ENCODE peak calls at places on chromosomes 2 and 18, in eight cellular contexts. One of them, this sample, is unnamed.
A peak's percentile ranks its signal among the peaks of the same experiment; 100 is the strongest.

GRCh38 chr18:74840492-74841167 is 243.0 kb downstream of the ZNF407 start:
- DNase-seq in stimulated activated CD4-positive, alpha-beta T cell treated with anti-CD3 and anti-CD28 coated beads, Interleukin-12 subunit alpha, Interleukin-12 subunit beta, amount 100 ng/mL, for 4 hours: no peak
- DNase-seq in CD8-positive, alpha-beta T cell: no peak
- DNase-seq in progenitor cell of endocrine pancreas: no peak
- DNase-seq in mesendoderm: peak; percentile 18
- DNase-seq in fibroblast of lung: peak; percentile 53
- DNase-seq in NCI-H1417: no peak
- DNase-seq in NCI-H2107: no peak
- DNase-seq in this sample: no peak

GRCh38 chr2:8488001-8488738 is 193.7 kb upstream of the ID2 start:
- DNase-seq in CD8-positive, alpha-beta T cell: peak; percentile 80
- DNase-seq in fibroblast of lung: no peak
- DNase-seq in NCI-H1417: no peak
- DNase-seq in stimulated activated CD4-positive, alpha-beta T cell treated with anti-CD3 and anti-CD28 coated beads, Interleukin-12 subunit alpha, Interleukin-12 subunit beta, amount 100 ng/mL, for 4 hours: peak; percentile 36
- DNase-seq in progenitor cell of endocrine pancreas: no peak
- DNase-seq in NCI-H2107: no peak
- DNase-seq in mesendoderm: no peak
- DNase-seq in this sample: no peak

GRCh38 chr2:20040489-20041172 is 10.8 kb downstream of the LAPTM4A start:
- DNase-seq in CD8-positive, alpha-beta T cell: no peak
- DNase-seq in progenitor cell of endocrine pancreas: no peak
- DNase-seq in NCI-H1417: peak; percentile 3
- DNase-seq in stimulated activated CD4-positive, alpha-beta T cell treated with anti-CD3 and anti-CD28 coated beads, Interleukin-12 subunit alpha, Interleukin-12 subunit beta, amount 100 ng/mL, for 4 hours: no peak
- DNase-seq in mesendoderm: peak; percentile 56
- DNase-seq in NCI-H2107: no peak
- DNase-seq in fibroblast of lung: no peak
- DNase-seq in this sample: no peak

GRCh38 chr2:239881031-239881471 is 144.1 kb downstream of the NDUFA10 start:
- DNase-seq in progenitor cell of endocrine pancreas: no peak
- DNase-seq in fibroblast of lung: no peak
- DNase-seq in stimulated activated CD4-positive, alpha-beta T cell treated with anti-CD3 and anti-CD28 coated beads, Interleukin-12 subunit alpha, Interleukin-12 subunit beta, amount 100 ng/mL, for 4 hours: no peak
- DNase-seq in mesendoderm: no peak
- DNase-seq in NCI-H1417: no peak
- DNase-seq in CD8-positive, alpha-beta T cell: no peak
- DNase-seq in NCI-H2107: no peak
- DNase-seq in this sample: no peak

GRCh38 chr2:135785032-135785431 is 43.4 kb downstream of the UBXN4 start:
- DNase-seq in fibroblast of lung: no peak
- DNase-seq in CD8-positive, alpha-beta T cell: no peak
- DNase-seq in progenitor cell of endocrine pancreas: no peak
- DNase-seq in NCI-H2107: no peak
- DNase-seq in NCI-H1417: no peak
- DNase-seq in mesendoderm: no peak
- DNase-seq in stimulated activated CD4-positive, alpha-beta T cell treated with anti-CD3 and anti-CD28 coated beads, Interleukin-12 subunit alpha, Interleukin-12 subunit beta, amount 100 ng/mL, for 4 hours: no peak
- DNase-seq in this sample: no peak

GRCh38 chr2:165390875-165391274 is 78.6 kb upstream of the CSRNP3 start:
- DNase-seq in progenitor cell of endocrine pancreas: no peak
- DNase-seq in NCI-H2107: no peak
- DNase-seq in NCI-H1417: peak; percentile 9
- DNase-seq in stimulated activated CD4-positive, alpha-beta T cell treated with anti-CD3 and anti-CD28 coated beads, Interleukin-12 subunit alpha, Interleukin-12 subunit beta, amount 100 ng/mL, for 4 hours: no peak
- DNase-seq in CD8-positive, alpha-beta T cell: no peak
- DNase-seq in mesendoderm: no peak
- DNase-seq in fibroblast of lung: no peak
- DNase-seq in this sample: no peak

GRCh38 chr2:3476386-3477033 is 42.8 kb downstream of the ADI1 start:
- DNase-seq in NCI-H2107: no peak
- DNase-seq in CD8-positive, alpha-beta T cell: no peak
- DNase-seq in stimulated activated CD4-positive, alpha-beta T cell treated with anti-CD3 and anti-CD28 coated beads, Interleukin-12 subunit alpha, Interleukin-12 subunit beta, amount 100 ng/mL, for 4 hours: no peak
- DNase-seq in mesendoderm: no peak
- DNase-seq in progenitor cell of endocrine pancreas: no peak
- DNase-seq in NCI-H1417: no peak
- DNase-seq in fibroblast of lung: peak; percentile 66
- DNase-seq in this sample: no peak

GRCh38 chr2:36620321-36620720 is 22.4 kb upstream of the FEZ2 start:
- DNase-seq in stimulated activated CD4-positive, alpha-beta T cell treated with anti-CD3 and anti-CD28 coated beads, Interleukin-12 subunit alpha, Interleukin-12 subunit beta, amount 100 ng/mL, for 4 hours: no peak
- DNase-seq in mesendoderm: no peak
- DNase-seq in CD8-positive, alpha-beta T cell: no peak
- DNase-seq in NCI-H2107: no peak
- DNase-seq in NCI-H1417: no peak
- DNase-seq in progenitor cell of endocrine pancreas: no peak
- DNase-seq in fibroblast of lung: no peak
- DNase-seq in this sample: no peak

GRCh38 chr2:85278361-85278760 is 49.4 kb downstream of the TGOLN2 start:
- DNase-seq in CD8-positive, alpha-beta T cell: no peak
- DNase-seq in NCI-H2107: no peak
- DNase-seq in progenitor cell of endocrine pancreas: no peak
- DNase-seq in NCI-H1417: no peak
- DNase-seq in fibroblast of lung: peak; percentile 52
- DNase-seq in stimulated activated CD4-positive, alpha-beta T cell treated with anti-CD3 and anti-CD28 coated beads, Interleukin-12 subunit alpha, Interleukin-12 subunit beta, amount 100 ng/mL, for 4 hours: no peak
- DNase-seq in mesendoderm: no peak
- DNase-seq in this sample: no peak

GRCh38 chr18:11799066-11799465 is 52.1 kb upstream of the CHMP1B start:
- DNase-seq in fibroblast of lung: no peak
- DNase-seq in CD8-positive, alpha-beta T cell: no peak
- DNase-seq in mesendoderm: no peak
- DNase-seq in progenitor cell of endocrine pancreas: no peak
- DNase-seq in NCI-H1417: no peak
- DNase-seq in NCI-H2107: no peak
- DNase-seq in stimulated activated CD4-positive, alpha-beta T cell treated with anti-CD3 and anti-CD28 coated beads, Interleukin-12 subunit alpha, Interleukin-12 subunit beta, amount 100 ng/mL, for 4 hours: no peak
- DNase-seq in this sample: no peak

GRCh38 chr2:203112342-203112741 is 97.7 kb downstream of the NBEAL1 start:
- DNase-seq in NCI-H1417: no peak
- DNase-seq in stimulated activated CD4-positive, alpha-beta T cell treated with anti-CD3 and anti-CD28 coated beads, Interleukin-12 subunit alpha, Interleukin-12 subunit beta, amount 100 ng/mL, for 4 hours: no peak
- DNase-seq in progenitor cell of endocrine pancreas: no peak
- DNase-seq in fibroblast of lung: no peak
- DNase-seq in CD8-positive, alpha-beta T cell: no peak
- DNase-seq in NCI-H2107: no peak
- DNase-seq in mesendoderm: no peak
- DNase-seq in this sample: no peak

GRCh38 chr18:49861659-49862058 is 48.3 kb upstream of the ACAA2 start:
- DNase-seq in progenitor cell of endocrine pancreas: no peak
- DNase-seq in NCI-H1417: no peak
- DNase-seq in stimulated activated CD4-positive, alpha-beta T cell treated with anti-CD3 and anti-CD28 coated beads, Interleukin-12 subunit alpha, Interleukin-12 subunit beta, amount 100 ng/mL, for 4 hours: no peak
- DNase-seq in mesendoderm: peak; percentile 36
- DNase-seq in fibroblast of lung: peak; percentile 7
- DNase-seq in NCI-H2107: no peak
- DNase-seq in CD8-positive, alpha-beta T cell: no peak
- DNase-seq in this sample: no peak

GRCh38 chr18:55381277-55381676 is 206.7 kb downstream of the TCF4 start:
- DNase-seq in NCI-H1417: no peak
- DNase-seq in fibroblast of lung: peak; percentile 96
- DNase-seq in CD8-positive, alpha-beta T cell: no peak
- DNase-seq in NCI-H2107: no peak
- DNase-seq in stimulated activated CD4-positive, alpha-beta T cell treated with anti-CD3 and anti-CD28 coated beads, Interleukin-12 subunit alpha, Interleukin-12 subunit beta, amount 100 ng/mL, for 4 hours: no peak
- DNase-seq in progenitor cell of endocrine pancreas: no peak
- DNase-seq in mesendoderm: no peak
- DNase-seq in this sample: no peak

GRCh38 chr2:238158807-238159539 is at the start of gene ERFE:
- DNase-seq in stimulated activated CD4-positive, alpha-beta T cell treated with anti-CD3 and anti-CD28 coated beads, Interleukin-12 subunit alpha, Interleukin-12 subunit beta, amount 100 ng/mL, for 4 hours: peak; percentile 50
- DNase-seq in NCI-H2107: no peak
- DNase-seq in fibroblast of lung: peak; percentile 34
- DNase-seq in NCI-H1417: peak; percentile 53
- DNase-seq in progenitor cell of endocrine pancreas: peak; percentile 53
- DNase-seq in CD8-positive, alpha-beta T cell: peak; percentile 37
- DNase-seq in mesendoderm: peak; percentile 65
- DNase-seq in this sample: peak; percentile 47

GRCh38 chr2:234989183-234989701 is 37.4 kb downstream of the SH3BP4 start:
- DNase-seq in stimulated activated CD4-positive, alpha-beta T cell treated with anti-CD3 and anti-CD28 coated beads, Interleukin-12 subunit alpha, Interleukin-12 subunit beta, amount 100 ng/mL, for 4 hours: no peak
- DNase-seq in NCI-H1417: no peak
- DNase-seq in mesendoderm: no peak
- DNase-seq in progenitor cell of endocrine pancreas: no peak
- DNase-seq in NCI-H2107: no peak
- DNase-seq in CD8-positive, alpha-beta T cell: no peak
- DNase-seq in fibroblast of lung: peak; percentile 46
- DNase-seq in this sample: peak; percentile 93

GRCh38 chr2:240780023-240780831 is 39.8 kb downstream of the KIF1A start:
- DNase-seq in CD8-positive, alpha-beta T cell: peak; percentile 13
- DNase-seq in NCI-H1417: no peak
- DNase-seq in mesendoderm: no peak
- DNase-seq in fibroblast of lung: no peak
- DNase-seq in NCI-H2107: no peak
- DNase-seq in progenitor cell of endocrine pancreas: no peak
- DNase-seq in stimulated activated CD4-positive, alpha-beta T cell treated with anti-CD3 and anti-CD28 coated beads, Interleukin-12 subunit alpha, Interleukin-12 subunit beta, amount 100 ng/mL, for 4 hours: no peak
- DNase-seq in this sample: no peak

GRCh38 chr2:230961091-230961491 is 34.8 kb upstream of the SPATA3 start:
- DNase-seq in mesendoderm: peak; percentile 95
- DNase-seq in fibroblast of lung: no peak
- DNase-seq in NCI-H1417: no peak
- DNase-seq in NCI-H2107: no peak
- DNase-seq in progenitor cell of endocrine pancreas: no peak
- DNase-seq in CD8-positive, alpha-beta T cell: no peak
- DNase-seq in stimulated activated CD4-positive, alpha-beta T cell treated with anti-CD3 and anti-CD28 coated beads, Interleukin-12 subunit alpha, Interleukin-12 subunit beta, amount 100 ng/mL, for 4 hours: no peak
- DNase-seq in this sample: no peak

GRCh38 chr2:233974530-233975071 is 57.4 kb downstream of the TRPM8 start:
- DNase-seq in stimulated activated CD4-positive, alpha-beta T cell treated with anti-CD3 and anti-CD28 coated beads, Interleukin-12 subunit alpha, Interleukin-12 subunit beta, amount 100 ng/mL, for 4 hours: no peak
- DNase-seq in fibroblast of lung: peak; percentile 93
- DNase-seq in CD8-positive, alpha-beta T cell: no peak
- DNase-seq in NCI-H1417: no peak
- DNase-seq in mesendoderm: peak; percentile 90
- DNase-seq in progenitor cell of endocrine pancreas: no peak
- DNase-seq in NCI-H2107: no peak
- DNase-seq in this sample: no peak

GRCh38 chr2:241894681-241895426 is 25.3 kb downstream of the RTP5 start:
- DNase-seq in progenitor cell of endocrine pancreas: no peak
- DNase-seq in mesendoderm: no peak
- DNase-seq in CD8-positive, alpha-beta T cell: no peak
- DNase-seq in stimulated activated CD4-positive, alpha-beta T cell treated with anti-CD3 and anti-CD28 coated beads, Interleukin-12 subunit alpha, Interleukin-12 subunit beta, amount 100 ng/mL, for 4 hours: no peak
- DNase-seq in NCI-H1417: no peak
- DNase-seq in NCI-H2107: no peak
- DNase-seq in fibroblast of lung: no peak
- DNase-seq in this sample: no peak

GRCh38 chr2:86772626-86773025 is 18.1 kb downstream of the CD8A start:
- DNase-seq in NCI-H1417: no peak
- DNase-seq in stimulated activated CD4-positive, alpha-beta T cell treated with anti-CD3 and anti-CD28 coated beads, Interleukin-12 subunit alpha, Interleukin-12 subunit beta, amount 100 ng/mL, for 4 hours: no peak
- DNase-seq in CD8-positive, alpha-beta T cell: no peak
- DNase-seq in fibroblast of lung: no peak
- DNase-seq in progenitor cell of endocrine pancreas: no peak
- DNase-seq in NCI-H2107: no peak
- DNase-seq in mesendoderm: no peak
- DNase-seq in this sample: no peak

GRCh38 chr2:69185807-69186206 is 172.8 kb downstream of the ANTXR1 start:
- DNase-seq in NCI-H2107: no peak
- DNase-seq in fibroblast of lung: no peak
- DNase-seq in progenitor cell of endocrine pancreas: no peak
- DNase-seq in NCI-H1417: peak; percentile 73
- DNase-seq in CD8-positive, alpha-beta T cell: no peak
- DNase-seq in mesendoderm: no peak
- DNase-seq in stimulated activated CD4-positive, alpha-beta T cell treated with anti-CD3 and anti-CD28 coated beads, Interleukin-12 subunit alpha, Interleukin-12 subunit beta, amount 100 ng/mL, for 4 hours: no peak
- DNase-seq in this sample: no peak

GRCh38 chr2:158191076-158191566 is 89.4 kb downstream of the UPP2 start:
- DNase-seq in NCI-H2107: no peak
- DNase-seq in progenitor cell of endocrine pancreas: no peak
- DNase-seq in fibroblast of lung: no peak
- DNase-seq in mesendoderm: no peak
- DNase-seq in CD8-positive, alpha-beta T cell: no peak
- DNase-seq in NCI-H1417: no peak
- DNase-seq in stimulated activated CD4-positive, alpha-beta T cell treated with anti-CD3 and anti-CD28 coated beads, Interleukin-12 subunit alpha, Interleukin-12 subunit beta, amount 100 ng/mL, for 4 hours: no peak
- DNase-seq in this sample: no peak

GRCh38 chr2:233025706-233026105 is 6.8 kb upstream of the NEU2 start:
- DNase-seq in mesendoderm: peak; percentile 60
- DNase-seq in progenitor cell of endocrine pancreas: no peak
- DNase-seq in fibroblast of lung: no peak
- DNase-seq in stimulated activated CD4-positive, alpha-beta T cell treated with anti-CD3 and anti-CD28 coated beads, Interleukin-12 subunit alpha, Interleukin-12 subunit beta, amount 100 ng/mL, for 4 hours: no peak
- DNase-seq in NCI-H1417: no peak
- DNase-seq in CD8-positive, alpha-beta T cell: no peak
- DNase-seq in NCI-H2107: no peak
- DNase-seq in this sample: no peak

GRCh38 chr2:205684871-205685313 is 2.6 kb downstream of the NRP2 start:
- DNase-seq in NCI-H1417: peak; percentile 84
- DNase-seq in fibroblast of lung: peak; percentile 42
- DNase-seq in CD8-positive, alpha-beta T cell: no peak
- DNase-seq in mesendoderm: no peak
- DNase-seq in stimulated activated CD4-positive, alpha-beta T cell treated with anti-CD3 and anti-CD28 coated beads, Interleukin-12 subunit alpha, Interleukin-12 subunit beta, amount 100 ng/mL, for 4 hours: no peak
- DNase-seq in NCI-H2107: no peak
- DNase-seq in progenitor cell of endocrine pancreas: no peak
- DNase-seq in this sample: no peak

GRCh38 chr2:55862269-55862668 is 61.3 kb downstream of the EFEMP1 start:
- DNase-seq in CD8-positive, alpha-beta T cell: no peak
- DNase-seq in stimulated activated CD4-positive, alpha-beta T cell treated with anti-CD3 and anti-CD28 coated beads, Interleukin-12 subunit alpha, Interleukin-12 subunit beta, amount 100 ng/mL, for 4 hours: no peak
- DNase-seq in NCI-H2107: no peak
- DNase-seq in fibroblast of lung: peak; percentile 100
- DNase-seq in NCI-H1417: no peak
- DNase-seq in progenitor cell of endocrine pancreas: no peak
- DNase-seq in mesendoderm: no peak
- DNase-seq in this sample: no peak

GRCh38 chr2:210215120-210215519 is 10.1 kb downstream of the ACADL start:
- DNase-seq in NCI-H1417: no peak
- DNase-seq in CD8-positive, alpha-beta T cell: no peak
- DNase-seq in mesendoderm: no peak
- DNase-seq in NCI-H2107: no peak
- DNase-seq in progenitor cell of endocrine pancreas: no peak
- DNase-seq in fibroblast of lung: no peak
- DNase-seq in stimulated activated CD4-positive, alpha-beta T cell treated with anti-CD3 and anti-CD28 coated beads, Interleukin-12 subunit alpha, Interleukin-12 subunit beta, amount 100 ng/mL, for 4 hours: no peak
- DNase-seq in this sample: no peak

GRCh38 chr2:240981273-240981672 is 17.1 kb upstream of the SNED1 start:
- DNase-seq in NCI-H1417: no peak
- DNase-seq in progenitor cell of endocrine pancreas: no peak
- DNase-seq in fibroblast of lung: peak; percentile 79
- DNase-seq in NCI-H2107: no peak
- DNase-seq in mesendoderm: no peak
- DNase-seq in stimulated activated CD4-positive, alpha-beta T cell treated with anti-CD3 and anti-CD28 coated beads, Interleukin-12 subunit alpha, Interleukin-12 subunit beta, amount 100 ng/mL, for 4 hours: no peak
- DNase-seq in CD8-positive, alpha-beta T cell: no peak
- DNase-seq in this sample: no peak

GRCh38 chr2:104332733-104333132 is 521.2 kb upstream of the POU3F3 start:
- DNase-seq in progenitor cell of endocrine pancreas: no peak
- DNase-seq in mesendoderm: peak; percentile 66
- DNase-seq in fibroblast of lung: no peak
- DNase-seq in NCI-H1417: no peak
- DNase-seq in NCI-H2107: no peak
- DNase-seq in CD8-positive, alpha-beta T cell: no peak
- DNase-seq in stimulated activated CD4-positive, alpha-beta T cell treated with anti-CD3 and anti-CD28 coated beads, Interleukin-12 subunit alpha, Interleukin-12 subunit beta, amount 100 ng/mL, for 4 hours: no peak
- DNase-seq in this sample: no peak

GRCh38 chr2:109266998-109267854 is 138.2 kb downstream of the SH3RF3 start:
- DNase-seq in stimulated activated CD4-positive, alpha-beta T cell treated with anti-CD3 and anti-CD28 coated beads, Interleukin-12 subunit alpha, Interleukin-12 subunit beta, amount 100 ng/mL, for 4 hours: no peak
- DNase-seq in progenitor cell of endocrine pancreas: no peak
- DNase-seq in NCI-H1417: no peak
- DNase-seq in CD8-positive, alpha-beta T cell: no peak
- DNase-seq in NCI-H2107: no peak
- DNase-seq in fibroblast of lung: no peak
- DNase-seq in mesendoderm: no peak
- DNase-seq in this sample: no peak

GRCh38 chr18:1037766-1038165 is 133.1 kb downstream of the ADCYAP1 start:
- DNase-seq in progenitor cell of endocrine pancreas: no peak
- DNase-seq in NCI-H2107: no peak
- DNase-seq in mesendoderm: no peak
- DNase-seq in fibroblast of lung: no peak
- DNase-seq in CD8-positive, alpha-beta T cell: no peak
- DNase-seq in stimulated activated CD4-positive, alpha-beta T cell treated with anti-CD3 and anti-CD28 coated beads, Interleukin-12 subunit alpha, Interleukin-12 subunit beta, amount 100 ng/mL, for 4 hours: no peak
- DNase-seq in NCI-H1417: no peak
- DNase-seq in this sample: no peak

GRCh38 chr18:1846640-1847039 is 724.7 kb downstream of the METTL4 start:
- DNase-seq in CD8-positive, alpha-beta T cell: no peak
- DNase-seq in NCI-H1417: no peak
- DNase-seq in fibroblast of lung: no peak
- DNase-seq in mesendoderm: no peak
- DNase-seq in NCI-H2107: no peak
- DNase-seq in stimulated activated CD4-positive, alpha-beta T cell treated with anti-CD3 and anti-CD28 coated beads, Interleukin-12 subunit alpha, Interleukin-12 subunit beta, amount 100 ng/mL, for 4 hours: no peak
- DNase-seq in progenitor cell of endocrine pancreas: no peak
- DNase-seq in this sample: no peak

GRCh38 chr18:50947899-50948298 is 19.9 kb upstream of the ELAC1 start:
- DNase-seq in CD8-positive, alpha-beta T cell: no peak
- DNase-seq in NCI-H1417: no peak
- DNase-seq in NCI-H2107: no peak
- DNase-seq in fibroblast of lung: peak; percentile 42
- DNase-seq in stimulated activated CD4-positive, alpha-beta T cell treated with anti-CD3 and anti-CD28 coated beads, Interleukin-12 subunit alpha, Interleukin-12 subunit beta, amount 100 ng/mL, for 4 hours: no peak
- DNase-seq in mesendoderm: no peak
- DNase-seq in progenitor cell of endocrine pancreas: no peak
- DNase-seq in this sample: no peak

GRCh38 chr2:96408631-96409542 is 73.3 kb downstream of the NCAPH start:
- DNase-seq in mesendoderm: no peak
- DNase-seq in NCI-H2107: no peak
- DNase-seq in CD8-positive, alpha-beta T cell: no peak
- DNase-seq in NCI-H1417: no peak
- DNase-seq in stimulated activated CD4-positive, alpha-beta T cell treated with anti-CD3 and anti-CD28 coated beads, Interleukin-12 subunit alpha, Interleukin-12 subunit beta, amount 100 ng/mL, for 4 hours: no peak
- DNase-seq in fibroblast of lung: peak; percentile 17
- DNase-seq in progenitor cell of endocrine pancreas: no peak
- DNase-seq in this sample: no peak

GRCh38 chr18:5466256-5466655 is 77.5 kb downstream of the EPB41L3 start:
- DNase-seq in mesendoderm: no peak
- DNase-seq in NCI-H2107: no peak
- DNase-seq in NCI-H1417: no peak
- DNase-seq in progenitor cell of endocrine pancreas: no peak
- DNase-seq in CD8-positive, alpha-beta T cell: no peak
- DNase-seq in stimulated activated CD4-positive, alpha-beta T cell treated with anti-CD3 and anti-CD28 coated beads, Interleukin-12 subunit alpha, Interleukin-12 subunit beta, amount 100 ng/mL, for 4 hours: no peak
- DNase-seq in fibroblast of lung: no peak
- DNase-seq in this sample: no peak